ENCODE peak calls at places on chromosomes 5 and 9, in six cellular contexts. K is GM12865, F is thoracic aorta, C is colonic mucosa, P is foreskin fibroblast, J is cardiac muscle cell. T is an unnamed sample.
A peak's percentile ranks its signal among the peaks of the same experiment; 100 is the strongest.

GRCh38 chr5:534006-534742 is 9.9 kb upstream of the SLC9A3 start:
- DNase-seq in K (no peak), F (no peak), C (no peak), P (no peak), J (no peak), T (no peak)

GRCh38 chr5:154236459-154237375 is 46.2 kb downstream of the GALNT10 start:
- DNase-seq in K (peak; percentile 32), F (no peak), C (no peak), P (no peak), J (no peak), T (no peak)

GRCh38 chr9:108780949-108781734 is 74.6 kb downstream of the ACTL7B start:
- DNase-seq in K (no peak), F (no peak), C (peak; percentile 40), P (no peak), J (no peak), T (no peak)

GRCh38 chr5:59559323-59559722 is 334.2 kb downstream of the PDE4D start:
- DNase-seq in K (no peak), F (no peak), C (no peak), P (no peak), J (no peak), T (no peak)

GRCh38 chr9:134396825-134397224 is 70.6 kb downstream of the RXRA start:
- DNase-seq in K (peak; percentile 51), F (no peak), C (no peak), P (no peak), J (no peak), T (no peak)

GRCh38 chr9:36721846-36722588 is 149.3 kb downstream of the MELK start:
- DNase-seq in K (no peak), F (no peak), C (peak; percentile 62), P (no peak), J (peak; percentile 20), T (peak; percentile 29)

GRCh38 chr9:133558191-133559126 is 24.0 kb downstream of the ADAMTSL2 start:
- DNase-seq in K (peak; percentile 67), F (peak; percentile 31), C (no peak), P (peak; percentile 79), J (peak; percentile 80), T (peak; percentile 77)

GRCh38 chr9:112049834-112050516 is 125.1 kb downstream of the SUSD1 start:
- DNase-seq in K (no peak), F (no peak), C (no peak), P (peak; percentile 27), J (no peak), T (peak; percentile 93)

GRCh38 chr5:158514961-158515359 is 584.8 kb downstream of the EBF1 start:
- DNase-seq in K (no peak), F (no peak), C (no peak), P (no peak), J (no peak), T (no peak)

GRCh38 chr9:121944741-121945191 is 148.3 kb downstream of the TTLL11 start:
- DNase-seq in K (no peak), F (no peak), C (no peak), P (peak; percentile 87), J (no peak), T (peak; percentile 53)

GRCh38 chr5:51439232-51439631 is 56.0 kb downstream of the ISL1 start:
- DNase-seq in K (no peak), F (no peak), C (no peak), P (no peak), J (no peak), T (no peak)

GRCh38 chr9:89277454-89277853 is 33.5 kb upstream of the CKS2 start:
- DNase-seq in K (peak; percentile 38), F (no peak), C (no peak), P (no peak), J (no peak), T (peak; percentile 61)

GRCh38 chr5:65790371-65791163 is 68.6 kb downstream of the NLN start:
- DNase-seq in K (peak; percentile 55), F (no peak), C (no peak), P (no peak), J (no peak), T (no peak)

GRCh38 chr5:166712447-166712846 is 1579.0 kb upstream of the WWC1 start:
- DNase-seq in K (no peak), F (no peak), C (no peak), P (no peak), J (no peak), T (no peak)

GRCh38 chr5:61823796-61824195 is 482.2 kb upstream of the KIF2A start:
- DNase-seq in K (no peak), F (no peak), C (no peak), P (no peak), J (peak; percentile 11), T (no peak)

GRCh38 chr5:60843693-60844428 is at the start of gene ELOVL7:
- DNase-seq in K (peak; percentile 83), F (no peak), C (peak; percentile 90), P (peak; percentile 21), J (peak; percentile 88), T (no peak)

GRCh38 chr5:140402258-140403074 is 833 bp downstream of the ANKHD1 start:
- DNase-seq in K (peak; percentile 61), F (peak; percentile 4), C (peak; percentile 45), P (no peak), J (peak; percentile 78), T (peak; percentile 27)

GRCh38 chr5:95070453-95070852 is 214.4 kb downstream of the MCTP1 start:
- DNase-seq in K (no peak), F (no peak), C (no peak), P (no peak), J (no peak), T (no peak)

GRCh38 chr9:35771079-35771441 is 17.0 kb upstream of the MSMP start:
- DNase-seq in K (no peak), F (no peak), C (peak; percentile 52), P (no peak), J (no peak), T (no peak)

GRCh38 chr9:4927701-4928100 is 57.4 kb upstream of the JAK2 start:
- DNase-seq in K (no peak), F (no peak), C (no peak), P (peak; percentile 43), J (no peak), T (no peak)

GRCh38 chr9:4923580-4924544 is 61.2 kb upstream of the JAK2 start:
- DNase-seq in K (peak; percentile 63), F (no peak), C (no peak), P (no peak), J (no peak), T (peak; percentile 46)

GRCh38 chr9:4926239-4926638 is 58.8 kb upstream of the JAK2 start:
- DNase-seq in K (no peak), F (no peak), C (no peak), P (no peak), J (no peak), T (no peak)

GRCh38 chr9:4929917-4930316 is 55.2 kb upstream of the JAK2 start:
- DNase-seq in K (no peak), F (no peak), C (no peak), P (peak; percentile 21), J (no peak), T (peak; percentile 26)

GRCh38 chr9:4927043-4927471 is 58.0 kb upstream of the JAK2 start:
- DNase-seq in K (peak; percentile 13), F (no peak), C (no peak), P (no peak), J (peak; percentile 41), T (no peak)
- H3K4me3 ChIP-seq in K (no peak overlapping the region), F (peak overlapping the region; percentile 25), C (no peak overlapping the region), P (no peak overlapping the region), J (no peak overlapping the region), T (no peak overlapping the region)

GRCh38 chr9:86275962-86276361 is 6.4 kb downstream of the ISCA1 start:
- DNase-seq in K (no peak), F (no peak), C (no peak), P (no peak), J (no peak), T (no peak)
- TF ChIP-seq CTCF in K (no peak), F (no peak), C (no peak), P (no peak), J (peak; percentile 25), T (peak; percentile 16)

DNA sequence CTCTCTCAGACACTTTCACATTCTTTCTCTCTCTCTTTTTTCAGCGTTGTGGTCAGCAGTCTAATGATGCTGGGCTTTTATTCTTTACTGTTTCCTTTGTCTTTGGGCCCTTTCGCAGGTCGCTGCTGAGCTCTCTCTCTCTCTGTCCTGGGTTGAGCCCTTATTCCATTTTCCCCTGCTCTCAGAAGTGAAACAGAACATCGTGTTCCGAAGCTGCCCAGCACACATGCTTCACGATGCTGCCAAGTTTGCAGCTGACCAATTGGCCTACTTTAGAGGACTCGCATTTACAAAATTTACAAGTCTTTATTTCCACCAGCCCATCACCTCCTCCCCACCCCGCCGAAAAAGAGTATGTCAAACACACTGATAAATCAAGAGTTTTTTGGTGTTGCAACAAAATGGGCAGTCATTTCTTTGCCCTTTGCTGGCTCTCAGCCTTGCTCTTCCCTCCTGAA is 44.4 kb upstream of the PIK3R1 start:
- DNase-seq in K (no peak), F (peak; percentile 39), C (peak; percentile 34), P (peak; percentile 65), J (no peak), T (peak; percentile 64)
- H3K4me3 ChIP-seq in K (no peak overlapping the region), F (peak overlapping the region; percentile 60), C (no peak overlapping the region), P (peak overlapping the region; percentile 40), J (no peak overlapping the region), T (peak overlapping the region; percentile 38)

GRCh38 chr9:94014066-94014654 is 59.0 kb upstream of the BARX1 start:
- DNase-seq in K (peak; percentile 32), F (no peak), C (no peak), P (no peak), J (peak; percentile 52), T (peak; percentile 64)
- TF ChIP-seq CTCF in K (peak; percentile 60), F (peak; percentile 56), C (peak; percentile 41), P (peak; percentile 75), J (peak; percentile 67), T (peak; percentile 71)